ENCODE peak calls at places on chromosomes 16 and 17, in ten cellular contexts. Y, T, E, G, O, F, R, N, C and D are unnamed samples.

GRCh38 chr16:10868562-10869469 is 8.2 kb upstream of the CIITA start:
- DNase-seq in Y (no peak), T (no peak), E (peak), G (no peak), O (no peak), F (no peak), R (no peak), N (no peak), C (no peak), D (no peak)

GRCh38 chr16:88764913-88765349 is 20.1 kb downstream of the PIEZO1 start:
- DNase-seq in Y (peak), T (no peak), E (no peak), G (no peak), O (no peak), F (peak), R (no peak), N (peak), C (peak), D (no peak)

GRCh38 chr17:40720904-40721303 is 17.4 kb upstream of the KRT24 start:
- DNase-seq in Y (no peak), T (no peak), E (no peak), G (no peak), O (no peak), F (no peak), R (no peak), N (no peak), C (peak), D (no peak)

GRCh38 chr17:80198144-80198661 is 21.9 kb downstream of the SGSH start:
- DNase-seq in Y (peak), T (no peak), E (no peak), G (no peak), O (no peak), F (no peak), R (no peak), N (no peak), C (no peak), D (no peak)

GRCh38 chr16:84277244-84277823 is 17.3 kb upstream of the WFDC1 start:
- DNase-seq in Y (peak), T (peak), E (peak), G (peak), O (peak), F (peak), R (peak), N (peak), C (peak), D (no peak)

GRCh38 chr17:10757067-10757466 is 27.2 kb upstream of the TMEM220 start:
- DNase-seq in Y (no peak), T (no peak), E (no peak), G (no peak), O (no peak), F (no peak), R (no peak), N (peak), C (no peak), D (no peak)

GRCh38 chr17:29180051-29180787 is at the start of gene MYO18A:
- DNase-seq in Y (peak), T (peak), E (peak), G (peak), O (peak), F (peak), R (peak), N (peak), C (peak), D (peak)

GRCh38 chr17:1036171-1036844 is 39.4 kb downstream of the TIMM22 start:
- DNase-seq in Y (no peak), T (no peak), E (no peak), G (no peak), O (no peak), F (no peak), R (no peak), N (no peak), C (no peak), D (no peak)

GRCh38 chr17:51651513-51652298 is 391.4 kb downstream of the UTP18 start:
- DNase-seq in Y (no peak), T (no peak), E (no peak), G (no peak), O (no peak), F (no peak), R (peak), N (no peak), C (no peak), D (no peak)

GRCh38 chr17:19744922-19745757 is 3.0 kb downstream of the ALDH3A1 start:
- DNase-seq in Y (peak), T (peak), E (peak), G (peak), O (no peak), F (peak), R (peak), N (peak), C (no peak), D (peak)

GRCh38 chr16:14409563-14409962 is 220.5 kb downstream of the PARN start:
- DNase-seq in Y (peak), T (no peak), E (peak), G (no peak), O (no peak), F (peak), R (peak), N (no peak), C (peak), D (no peak)

GRCh38 chr17:72545756-72546155 is 424.9 kb downstream of the SOX9 start:
- DNase-seq in Y (no peak), T (no peak), E (no peak), G (no peak), O (no peak), F (no peak), R (no peak), N (no peak), C (no peak), D (no peak)

GRCh38 chr16:67833035-67833417 is 9.1 kb upstream of the THAP11 start:
- DNase-seq in Y (no peak), T (no peak), E (peak), G (no peak), O (no peak), F (peak), R (no peak), N (no peak), C (no peak), D (no peak)

GRCh38 chr17:17713839-17714238 is 32.6 kb downstream of the RAI1 start:
- DNase-seq in Y (peak), T (no peak), E (no peak), G (no peak), O (no peak), F (peak), R (no peak), N (peak), C (peak), D (no peak)

GRCh38 chr17:31549121-31549524 is 157.6 kb downstream of the RAB11FIP4 start:
- DNase-seq in Y (no peak), T (no peak), E (no peak), G (no peak), O (peak), F (no peak), R (no peak), N (no peak), C (peak), D (no peak)

GRCh38 chr17:68057531-68057952 is 22.0 kb downstream of the KPNA2 start:
- DNase-seq in Y (no peak), T (no peak), E (peak), G (peak), O (peak), F (no peak), R (no peak), N (no peak), C (no peak), D (no peak)

GRCh38 chr16:50069060-50069459 is 3.3 kb downstream of the HEATR3 start:
- DNase-seq in Y (no peak), T (no peak), E (no peak), G (no peak), O (no peak), F (no peak), R (no peak), N (no peak), C (no peak), D (no peak)

GRCh38 chr17:41140360-41141132 is at the start of gene KRTAP4-6:
- DNase-seq in Y (no peak), T (no peak), E (no peak), G (no peak), O (no peak), F (peak), R (no peak), N (no peak), C (peak), D (no peak)

GRCh38 chr16:79169239-79169638 is 431.3 kb downstream of the MAF start:
- DNase-seq in Y (peak), T (no peak), E (peak), G (no peak), O (no peak), F (peak), R (no peak), N (no peak), C (no peak), D (no peak)

GRCh38 chr17:2935622-2936021 is 127.8 kb downstream of the OR1D5 start:
- DNase-seq in Y (no peak), T (no peak), E (no peak), G (no peak), O (no peak), F (no peak), R (no peak), N (no peak), C (no peak), D (no peak)

GRCh38 chr16:66842765-66843164 is 1.4 kb upstream of the CA7 start:
- DNase-seq in Y (no peak), T (no peak), E (no peak), G (no peak), O (peak), F (peak), R (no peak), N (no peak), C (no peak), D (no peak)

GRCh38 chr17:1108810-1109605 is 70.8 kb downstream of the ABR start:
- DNase-seq in Y (peak), T (no peak), E (peak), G (peak), O (peak), F (peak), R (peak), N (no peak), C (peak), D (no peak)

GRCh38 chr17:58517378-58517927 is 3.0 kb upstream of the MTMR4 start:
- DNase-seq in Y (no peak), T (no peak), E (no peak), G (no peak), O (no peak), F (no peak), R (no peak), N (no peak), C (no peak), D (no peak)